ENCODE peak calls at places on chromosome 22, in four cellular contexts. H is MM.1S, I is IMR-90, L is neuronal stem cell. U is an unnamed sample.

GRCh38 chr22:36584666-36585065 is 55.7 kb upstream of the EIF3D start:
- DNase-seq in H (no peak), L (no peak), I (no peak), U (no peak)

GRCh38 chr22:36383110-36383581 is 4.6 kb downstream of the MYH9 start:
- DNase-seq in I (peak; percentile 94), L (no peak), H (peak; percentile 97), U (no peak)

GRCh38 chr22:43782448-43782847 is 29.7 kb downstream of the EFCAB6 start:
- DNase-seq in H (no peak), I (peak; percentile 40), L (no peak), U (no peak)

GRCh38 chr22:28952857-28953256 is 69.5 kb downstream of the ZNRF3 start:
- DNase-seq in L (no peak), H (no peak), I (peak; percentile 80), U (no peak)

GRCh38 chr22:31139866-31140716 is at the start of gene PLA2G3:
- DNase-seq in I (peak; percentile 60), H (no peak), L (peak; percentile 84), U (peak; percentile 70)

GRCh38 chr22:32926600-32926999 is 125.1 kb downstream of the TIMP3 start:
- DNase-seq in L (no peak), I (peak; percentile 34), H (peak; percentile 45), U (no peak)

GRCh38 chr22:23138584-23139469 is 3.0 kb downstream of the RSPH14 start:
- DNase-seq in H (no peak), I (no peak), L (no peak), U (no peak)

GRCh38 chr22:50236731-50237409 is 8.0 kb downstream of the TUBGCP6 start:
- DNase-seq in I (peak; percentile 17), L (no peak), H (peak; percentile 24), U (no peak)

GRCh38 chr22:35443790-35444684 is 44.1 kb downstream of the MCM5 start:
- DNase-seq in L (no peak), I (no peak), H (no peak), U (no peak)

GRCh38 chr22:46726066-46726985 is 11.7 kb downstream of the CERK start:
- DNase-seq in I (no peak), L (no peak), H (no peak), U (no peak)

GRCh38 chr22:49689858-49690257 is 137.8 kb downstream of the BRD1 start:
- DNase-seq in I (no peak), H (no peak), L (no peak), U (no peak)

GRCh38 chr22:46432164-46433068 is 96.9 kb downstream of the TRMU start:
- DNase-seq in I (no peak), H (peak; percentile 85), L (no peak), U (no peak)

GRCh38 chr22:46107753-46108563 is 42.4 kb upstream of the PPARA start:
- DNase-seq in L (no peak), H (no peak), I (no peak), U (no peak)

GRCh38 chr22:29784451-29785361 is 17.5 kb downstream of the UQCR10 start:
- DNase-seq in L (no peak), I (peak; percentile 18), H (no peak), U (no peak)

GRCh38 chr22:41576877-41577276 is 12.8 kb downstream of the PMM1 start:
- DNase-seq in L (peak; percentile 39), H (no peak), I (peak; percentile 52), U (peak; percentile 63)

GRCh38 chr22:44786136-44786535 is 33.8 kb downstream of the ARHGAP8 start:
- DNase-seq in H (no peak), L (no peak), I (no peak), U (no peak)

GRCh38 chr22:20885557-20886323 is 26.9 kb downstream of the SNAP29 start:
- DNase-seq in I (peak; percentile 82), L (peak; percentile 54), H (peak; percentile 33), U (peak; percentile 62)

GRCh38 chr22:17858033-17858432 is 83.8 kb upstream of the BID start:
- DNase-seq in I (no peak), L (no peak), H (no peak), U (no peak)

GRCh38 chr22:49647346-49648026 is 180.2 kb downstream of the BRD1 start:
- DNase-seq in L (no peak), I (no peak), H (no peak), U (no peak)

GRCh38 chr22:45240137-45240809 is 421 bp downstream of the KIAA0930 start:
- DNase-seq in H (no peak), L (no peak), I (no peak), U (no peak)

GRCh38 chr22:31141551-31141950 is 1.2 kb upstream of the PLA2G3 start:
- DNase-seq in H (no peak), I (no peak), L (no peak), U (no peak)

GRCh38 chr22:32053165-32053755 is 10.2 kb downstream of the SLC5A1 start:
- DNase-seq in H (no peak), L (no peak), I (no peak), U (no peak)

GRCh38 chr22:39908121-39908520 is 7.2 kb downstream of the GRAP2 start:
- DNase-seq in L (no peak), I (no peak), H (no peak), U (no peak)

GRCh38 chr22:32706149-32706548 is 95.4 kb upstream of the TIMP3 start:
- DNase-seq in L (no peak), I (no peak), H (no peak), U (no peak)

GRCh38 chr22:36144886-36145541 is 15.5 kb downstream of the APOL3 start:
- DNase-seq in L (peak; percentile 42), I (peak; percentile 69), H (peak; percentile 20), U (peak; percentile 48)

GRCh38 chr22:45154383-45154782 is 9.3 kb upstream of the NUP50 start:
- DNase-seq in H (no peak), I (peak; percentile 67), L (no peak), U (no peak)

DNA sequence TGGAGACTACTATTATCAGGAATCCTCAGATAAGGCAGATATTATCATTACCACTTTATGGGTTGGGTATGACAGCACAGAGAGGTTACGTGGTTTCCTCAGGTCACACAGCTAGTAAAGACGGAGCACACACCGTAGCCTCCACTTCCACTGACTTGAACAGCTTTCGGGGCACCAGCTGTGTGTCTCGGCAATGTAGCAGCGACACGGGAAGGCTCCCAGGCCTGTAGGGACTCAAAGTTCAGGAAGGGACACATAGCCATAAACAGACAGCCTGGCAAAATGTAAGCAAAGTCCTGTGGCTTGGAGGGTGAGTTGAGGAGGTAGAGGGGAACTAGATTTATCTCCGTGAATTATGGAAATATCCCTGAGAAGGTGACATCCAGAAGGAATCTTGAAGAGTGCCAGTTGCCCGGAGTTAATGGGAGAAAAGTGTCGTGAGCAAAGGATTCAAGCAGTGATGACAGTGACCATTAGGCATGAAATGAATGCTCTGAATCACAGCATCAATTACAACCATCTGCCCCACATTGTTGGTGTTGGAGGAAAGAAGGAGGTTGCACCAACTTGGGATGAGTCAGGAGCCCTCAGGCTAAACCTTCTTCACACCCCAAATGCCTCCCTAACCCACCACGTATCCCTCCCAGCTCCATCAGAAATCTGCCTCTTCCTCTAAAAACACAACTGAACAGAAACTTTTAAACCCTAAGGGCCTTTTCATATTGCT is 106.7 kb upstream of the ASPHD2 start:
- DNase-seq in H (no peak), L (no peak), I (peak; percentile 77), U (peak; percentile 30)
- H3K4me3 ChIP-seq in H (no peak overlapping the region), L (no peak overlapping the region), I (no peak overlapping the region), U (no peak overlapping the region)

GRCh38 chr22:19879996-19880785 is 25.5 kb upstream of the GNB1L start:
- DNase-seq in L (no peak), I (no peak), H (no peak), U (no peak)
- H3K9ac ChIP-seq in L (peak overlapping the region; percentile 92), I (peak overlapping the region; percentile 12), H (no peak overlapping the region), U (peak overlapping the region; percentile 69)

DNA sequence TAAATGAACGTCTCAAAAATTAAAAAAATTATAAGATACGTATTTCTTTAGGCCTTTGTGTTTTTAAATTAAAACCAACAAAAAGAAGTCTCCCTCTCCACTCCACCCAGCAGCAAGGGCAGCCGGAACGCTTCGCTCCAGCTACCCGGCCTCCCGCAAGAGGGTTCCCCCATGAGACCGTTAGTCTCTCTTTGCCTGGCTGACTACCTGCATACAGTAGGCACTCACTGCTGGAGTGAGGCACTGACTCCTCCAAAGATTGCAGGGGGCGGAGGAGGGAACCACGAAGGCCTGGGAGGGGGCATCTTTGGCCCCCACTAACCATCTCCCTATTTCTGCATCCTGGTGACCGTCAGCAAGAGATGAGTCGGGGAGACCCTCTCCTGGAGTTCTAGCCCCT is 10.1 kb downstream of the CBX6 start:
- DNase-seq in I (no peak), H (no peak), L (no peak), U (no peak)
- H3K4me3 ChIP-seq in I (no peak overlapping the region), H (no peak overlapping the region), L (no peak overlapping the region), U (no peak overlapping the region)

GRCh38 chr22:22037740-22038139 is 55.2 kb upstream of the TOP3B start:
- DNase-seq in I (peak; percentile 91), H (no peak), L (peak; percentile 33), U (no peak)

GRCh38 chr22:22035771-22036314 is 53.3 kb upstream of the TOP3B start:
- DNase-seq in H (no peak), I (no peak), L (no peak), U (no peak)

GRCh38 chr22:22037229-22037628 is 54.6 kb upstream of the TOP3B start:
- DNase-seq in H (peak; percentile 87), I (no peak), L (peak; percentile 15), U (no peak)

GRCh38 chr22:22035203-22035602 is 52.6 kb upstream of the TOP3B start:
- DNase-seq in I (no peak), L (no peak), H (no peak), U (no peak)

GRCh38 chr22:22036588-22036987 is 54.0 kb upstream of the TOP3B start:
- DNase-seq in H (no peak), I (no peak), L (no peak), U (no peak)
- H3K9ac ChIP-seq in H (no peak overlapping the region), I (no peak overlapping the region), L (no peak overlapping the region), U (no peak overlapping the region)

DNA sequence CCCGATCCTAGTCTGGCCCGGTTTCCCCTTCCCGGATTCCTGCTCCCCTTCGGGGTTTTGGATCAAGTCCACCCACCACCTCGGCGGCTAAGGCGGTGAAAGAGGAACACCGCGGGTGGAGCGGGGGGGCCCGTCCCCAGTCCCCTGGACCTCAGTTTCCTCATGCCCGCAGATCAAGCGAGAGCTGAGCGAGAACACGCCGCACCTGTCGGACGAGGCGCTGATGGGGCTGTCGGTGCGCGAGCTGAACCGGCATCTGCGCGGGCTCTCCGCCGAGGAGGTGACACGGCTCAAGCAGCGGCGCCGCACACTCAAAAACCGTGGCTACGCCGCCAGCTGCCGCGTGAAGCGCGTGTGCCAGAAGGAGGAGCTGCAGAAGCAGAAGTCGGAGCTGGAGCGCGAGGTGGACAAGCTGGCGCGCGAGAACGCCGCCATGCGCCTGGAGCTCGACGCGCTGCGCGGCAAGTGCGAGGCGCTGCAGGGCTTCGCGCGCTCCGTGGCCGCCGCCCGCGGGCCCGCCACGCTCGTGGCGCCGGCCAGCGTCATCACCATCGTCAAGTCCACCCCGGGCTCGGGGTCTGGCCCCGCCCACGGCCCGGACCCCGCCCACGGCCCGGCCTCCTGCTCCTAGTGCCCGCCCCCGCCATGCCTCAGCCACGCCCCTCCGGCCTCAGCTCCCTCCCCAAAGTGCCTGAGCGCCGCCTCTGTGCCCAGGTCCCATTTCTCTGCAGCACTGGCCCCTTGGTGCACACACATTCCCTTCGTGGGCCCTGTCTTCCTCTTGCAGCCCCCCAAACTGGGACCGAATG is 12.7 kb downstream of the MAFF start:
- DNase-seq in H (peak; percentile 72), L (peak; percentile 70), I (peak; percentile 49), U (no peak)
- H3K4me3 ChIP-seq in H (peak overlapping the region; percentile 53), L (peak overlapping the region; percentile 74), I (no peak overlapping the region), U (no peak overlapping the region)

GRCh38 chr22:48528221-48528915 is 1299.3 kb downstream of the BRD1 start:
- DNase-seq in L (no peak), H (no peak), I (no peak), U (no peak)
- H3K9ac ChIP-seq in L (peak overlapping the region; percentile 13), H (no peak overlapping the region), I (no peak overlapping the region), U (no peak overlapping the region)

U was measured in NT2/D1.